ENCODE peak calls at places on chromosomes 12 and 14, in four cellular contexts. X is AG04450, I is lower lobe of right lung, A is cardiac muscle cell. F is an unnamed sample.

GRCh38 chr12:59121466-59121865 is 201.2 kb upstream of the LRIG3 start:
- DNase-seq in X (no peak), A (no peak), I (no peak), F (no peak)

GRCh38 chr14:23090254-23090636 is 4.7 kb downstream of the ACIN1 start:
- DNase-seq in X (no peak), I (no peak), A (no peak), F (no peak)

GRCh38 chr14:39102265-39102968 is 618 bp downstream of the SEC23A start:
- DNase-seq in I (no peak), A (peak; percentile 57), X (no peak), F (no peak)

GRCh38 chr14:67583711-67584644 is 16.1 kb downstream of the PIGH start:
- DNase-seq in A (peak; percentile 68), X (no peak), I (no peak), F (no peak)

GRCh38 chr12:109377139-109377685 is 29.5 kb downstream of the MYO1H start:
- DNase-seq in A (no peak), X (no peak), I (no peak), F (no peak)

GRCh38 chr12:115504241-115504941 is 773.1 kb downstream of the MED13L start:
- DNase-seq in I (no peak), A (no peak), X (no peak), F (no peak)

GRCh38 chr12:21818627-21819026 is 44.1 kb upstream of the KCNJ8 start:
- DNase-seq in A (peak; percentile 29), X (peak; percentile 46), I (no peak), F (no peak)

GRCh38 chr14:75548544-75548943 is 26.3 kb downstream of the BATF start:
- DNase-seq in I (no peak), X (no peak), A (peak; percentile 83), F (no peak)

GRCh38 chr12:67813509-67813908 is 165.0 kb downstream of the DYRK2 start:
- DNase-seq in A (no peak), X (no peak), I (no peak), F (no peak)

GRCh38 chr12:60106207-60106606 is 510.4 kb downstream of the SLC16A7 start:
- DNase-seq in I (no peak), A (peak; percentile 53), X (no peak), F (no peak)

GRCh38 chr12:2118481-2119255 is 65.9 kb downstream of the CACNA1C start:
- DNase-seq in X (no peak), I (no peak), A (no peak), F (no peak)

GRCh38 chr12:78457951-78458350 is 406.6 kb upstream of the SYT1 start:
- DNase-seq in A (no peak), X (peak; percentile 13), I (no peak), F (no peak)

GRCh38 chr14:53310412-53310811 is 157.3 kb upstream of the DDHD1 start:
- DNase-seq in A (no peak), I (no peak), X (no peak), F (no peak)

GRCh38 chr14:69137456-69138188 is 15.3 kb downstream of the DCAF5 start:
- DNase-seq in A (peak; percentile 14), X (no peak), I (no peak), F (no peak)
- H3K27ac ChIP-seq in A (peak overlapping the region; percentile 3), X (no peak overlapping the region), I (no peak overlapping the region), F (peak overlapping the region; percentile 35)

DNA sequence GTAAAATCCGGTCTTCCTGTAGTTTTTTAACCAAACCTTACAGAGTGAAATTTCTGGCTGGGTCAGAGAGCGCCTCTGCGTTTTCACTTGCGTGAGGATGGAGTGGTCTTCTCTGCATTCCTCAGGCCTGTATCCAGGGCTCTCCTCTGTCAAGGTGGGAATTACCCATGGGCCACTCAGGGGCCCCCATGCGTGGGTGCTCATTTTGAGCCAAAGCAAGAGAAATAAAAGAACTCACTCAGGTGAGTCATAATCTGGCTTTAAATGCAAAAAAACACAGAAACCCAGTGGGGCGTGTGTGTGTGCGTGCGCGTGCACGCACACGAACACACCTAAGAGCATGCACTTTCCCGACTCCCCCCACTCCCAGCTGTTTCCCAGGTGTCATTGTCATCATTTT is 104.0 kb upstream of the PWP1 start:
- DNase-seq in I (no peak), A (no peak), X (no peak), F (no peak)
- H3K4me3 ChIP-seq in I (no peak overlapping the region), A (peak overlapping the region; percentile 11), X (peak overlapping the region; percentile 38), F (no peak overlapping the region)

GRCh38 chr12:32309811-32310755 is 89.3 kb upstream of the FGD4 start:
- DNase-seq in I (no peak), X (no peak), A (peak; percentile 42), F (no peak)
- H3K27ac ChIP-seq in I (no peak overlapping the region), X (no peak overlapping the region), A (peak overlapping the region; percentile 44), F (no peak overlapping the region)

GRCh38 chr14:103697196-103697595 is 18.1 kb downstream of the XRCC3 start:
- DNase-seq in X (no peak), A (no peak), I (no peak), F (no peak)

GRCh38 chr14:103697601-103698379 is 17.5 kb downstream of the XRCC3 start:
- DNase-seq in I (peak; percentile 26), X (no peak), A (no peak), F (no peak)

GRCh38 chr14:103695331-103696026 is 19.8 kb downstream of the XRCC3 start:
- DNase-seq in A (no peak), X (no peak), I (peak; percentile 26), F (no peak)

GRCh38 chr14:103696027-103696402 is 19.2 kb downstream of the XRCC3 start:
- DNase-seq in A (no peak), X (no peak), I (peak; percentile 26), F (no peak)

DNA sequence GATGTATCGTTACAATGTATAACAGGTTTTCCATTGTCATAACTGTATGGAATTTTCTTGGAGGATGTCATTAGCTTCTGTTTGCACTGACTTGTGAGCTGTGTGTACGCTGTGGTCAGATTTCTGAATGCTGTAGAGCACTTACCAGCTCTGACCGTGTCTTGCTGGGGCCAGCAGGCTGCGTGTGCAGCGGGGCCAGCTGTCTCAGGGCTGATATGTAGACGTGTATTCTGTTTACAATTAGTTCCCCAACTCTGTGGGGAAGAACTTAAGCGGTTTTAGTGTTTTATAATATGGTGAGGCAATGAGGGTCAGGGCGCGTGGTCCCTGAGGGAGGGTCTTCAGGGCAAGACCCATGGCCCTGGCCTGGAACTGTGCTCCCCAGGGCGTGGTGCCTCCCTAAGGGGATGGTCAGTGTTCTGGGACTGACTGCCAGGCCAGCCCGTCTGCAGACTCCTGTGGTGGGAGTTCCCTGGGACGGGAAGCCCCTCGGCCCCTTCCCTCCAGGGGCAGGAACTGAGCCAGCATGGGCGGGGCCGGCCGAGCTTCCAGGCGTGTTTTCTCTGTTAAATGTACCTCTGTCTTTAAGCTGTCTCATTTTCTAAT is 18.7 kb downstream of the XRCC3 start:
- DNase-seq in A (peak; percentile 62), X (peak; percentile 73), I (peak; percentile 47), F (no peak)
- H3K4me3 ChIP-seq in A (no peak overlapping the region), X (no peak overlapping the region), I (no peak overlapping the region), F (no peak overlapping the region)

DNA sequence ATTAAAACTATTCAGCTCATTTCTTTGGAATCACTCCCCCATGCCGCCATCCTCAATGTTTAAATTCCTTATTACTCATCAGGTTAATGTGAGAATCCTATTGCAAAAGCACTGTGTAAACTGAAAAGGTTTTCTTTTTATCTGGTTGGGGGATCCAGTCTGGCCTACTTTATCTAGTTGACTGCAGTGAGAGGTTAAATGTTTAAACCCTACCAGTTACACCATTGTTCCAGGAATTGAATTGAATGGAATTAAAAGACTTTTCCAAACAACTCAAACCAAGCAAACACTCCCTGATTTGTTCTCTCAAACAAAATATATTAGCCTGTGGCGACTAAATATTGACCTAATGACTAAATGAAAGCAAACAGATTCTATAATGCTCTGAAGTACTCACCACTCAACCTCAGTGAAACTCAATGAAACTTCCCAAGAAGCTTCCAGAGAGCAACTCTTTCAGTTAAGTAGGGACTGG is 100.5 kb downstream of the VEZT start:
- DNase-seq in I (no peak), X (peak; percentile 70), A (peak; percentile 76), F (no peak)
- H3K27ac ChIP-seq in I (peak overlapping the region; percentile 72), X (peak overlapping the region; percentile 40), A (no peak overlapping the region), F (no peak overlapping the region)

GRCh38 chr12:127903146-127903545 is 363.8 kb upstream of the TMEM132C start:
- DNase-seq in I (no peak), X (no peak), A (no peak), F (no peak)
- H3K4me3 ChIP-seq in I (no peak overlapping the region), X (no peak overlapping the region), A (no peak overlapping the region), F (no peak overlapping the region)

F was measured in gastrocnemius medialis.